ENCODE peak calls at places on chromosome 3, in nine cellular contexts. H is naive thymus-derived CD8-positive, alpha-beta T cell; I is omental fat pad; U is foreskin keratinocyte; Y is RWPE2; X is HepG2; B is SK-N-SH treated with all-trans-retinoic acid at 6 μM for 48 hours; L is psoas muscle; K is central memory CD8-positive, alpha-beta T cell. S is an unnamed sample.

GRCh38 chr3:128753715-128754114 is 27.7 kb downstream of the RAB7A start:
- ATAC-seq in H (no peak), I (no peak), U (no peak), Y (no peak), X (no peak), B (no peak), L (no peak), K (no peak), S (no peak)

GRCh38 chr3:149115114-149115513 is 14.3 kb upstream of the HPS3 start:
- ATAC-seq in H (no peak), I (no peak), U (no peak), Y (no peak), X (peak; percentile 72), B (no peak), L (no peak), K (no peak), S (no peak)

GRCh38 chr3:138036572-138036971 is 26.6 kb downstream of the CLDN18 start:
- ATAC-seq in H (no peak), I (no peak), U (no peak), Y (no peak), X (no peak), B (no peak), L (no peak), K (no peak), S (no peak)

GRCh38 chr3:107662109-107662477 is 139.3 kb downstream of the BBX start:
- ATAC-seq in H (no peak), I (peak; percentile 88), U (peak; percentile 57), Y (peak; percentile 63), X (no peak), B (peak; percentile 72), L (peak; percentile 50), K (no peak), S (peak; percentile 87)

GRCh38 chr3:195556390-195556789 is 13.3 kb upstream of the PPP1R2 start:
- ATAC-seq in H (peak; percentile 85), I (no peak), U (peak; percentile 29), Y (no peak), X (peak; percentile 34), B (no peak), L (no peak), K (peak; percentile 54), S (no peak)

GRCh38 chr3:112087746-112088145 is 1.6 kb downstream of the C3orf52 start:
- ATAC-seq in H (no peak), I (no peak), U (no peak), Y (no peak), X (no peak), B (no peak), L (no peak), K (no peak), S (no peak)

GRCh38 chr3:160739079-160739478 is 17.0 kb upstream of the PPM1L start:
- ATAC-seq in H (no peak), I (no peak), U (peak; percentile 11), Y (no peak), X (no peak), B (no peak), L (peak; percentile 96), K (no peak), S (peak; percentile 65)

GRCh38 chr3:17580901-17581300 is 161.5 kb downstream of the TBC1D5 start:
- ATAC-seq in H (no peak), I (no peak), U (peak; percentile 3), Y (no peak), X (no peak), B (no peak), L (no peak), K (no peak), S (no peak)

GRCh38 chr3:3089017-3089416 is 21.2 kb downstream of the IL5RA start:
- ATAC-seq in H (no peak), I (no peak), U (no peak), Y (no peak), X (no peak), B (no peak), L (no peak), K (no peak), S (no peak)

GRCh38 chr3:66195347-66195783 is 25.4 kb upstream of the SLC25A26 start:
- ATAC-seq in H (no peak), I (no peak), U (peak; percentile 67), Y (peak; percentile 80), X (peak; percentile 51), B (peak; percentile 98), L (peak; percentile 61), K (no peak), S (no peak)

GRCh38 chr3:50317303-50317702 is 5.2 kb downstream of the HYAL2 start:
- ATAC-seq in H (no peak), I (no peak), U (no peak), Y (no peak), X (no peak), B (no peak), L (no peak), K (no peak), S (no peak)

GRCh38 chr3:110456438-110457138 is 615.0 kb upstream of the NECTIN3 start:
- ATAC-seq in H (no peak), I (no peak), U (no peak), Y (no peak), X (peak; percentile 55), B (no peak), L (no peak), K (no peak), S (no peak)

GRCh38 chr3:66464512-66464894 is 36.3 kb downstream of the LRIG1 start:
- ATAC-seq in H (no peak), I (no peak), U (no peak), Y (no peak), X (peak; percentile 35), B (no peak), L (peak; percentile 50), K (no peak), S (peak; percentile 38)

GRCh38 chr3:53821631-53822068 is 24.6 kb downstream of the CHDH start:
- ATAC-seq in H (no peak), I (peak; percentile 33), U (peak; percentile 71), Y (peak; percentile 74), X (no peak), B (no peak), L (peak; percentile 91), K (no peak), S (no peak)

GRCh38 chr3:152350764-152351163 is 82.0 kb downstream of the MBNL1 start:
- ATAC-seq in H (no peak), I (no peak), U (no peak), Y (no peak), X (no peak), B (no peak), L (no peak), K (no peak), S (no peak)

GRCh38 chr3:56613016-56613415 is 56.0 kb downstream of the CCDC66 start:
- ATAC-seq in H (peak; percentile 70), I (no peak), U (no peak), Y (no peak), X (no peak), B (no peak), L (no peak), K (no peak), S (no peak)

GRCh38 chr3:149391960-149392359 is 14.5 kb upstream of the TM4SF1 start:
- ATAC-seq in H (no peak), I (no peak), U (no peak), Y (no peak), X (no peak), B (no peak), L (no peak), K (no peak), S (no peak)

GRCh38 chr3:71102111-71103039 is 481.2 kb downstream of the FOXP1 start:
- ATAC-seq in H (no peak), I (no peak), U (no peak), Y (peak; percentile 81), X (no peak), B (peak; percentile 85), L (no peak), K (no peak), S (peak; percentile 81)

GRCh38 chr3:20511863-20512262 is 325.9 kb upstream of the SGO1 start:
- ATAC-seq in H (no peak), I (no peak), U (peak; percentile 88), Y (peak; percentile 72), X (peak; percentile 99), B (peak; percentile 99), L (peak; percentile 84), K (no peak), S (peak; percentile 65)